ENCODE peak calls at places on chromosomes 1 and 21, in five cellular contexts. One of them, this sample, is unnamed.

GRCh38 chr1:205998457-205999241 is 4.5 kb downstream of the RAB7B start:
- DNase-seq in lung: no peak
- DNase-seq in SJSA1: no peak
- DNase-seq in heart right ventricle: no peak
- DNase-seq in NCI-H510A treated with DMSO at 0.1 percent for 48 hours: no peak
- DNase-seq in this sample: no peak

GRCh38 chr1:56457767-56458375 is 121.5 kb downstream of the PLPP3 start:
- DNase-seq in NCI-H510A treated with DMSO at 0.1 percent for 48 hours: no peak
- DNase-seq in SJSA1: no peak
- DNase-seq in heart right ventricle: no peak
- DNase-seq in lung: no peak
- DNase-seq in this sample: no peak

GRCh38 chr1:9700340-9700739 is 48.8 kb downstream of the PIK3CD start:
- DNase-seq in lung: no peak
- DNase-seq in NCI-H510A treated with DMSO at 0.1 percent for 48 hours: no peak
- DNase-seq in SJSA1: peak; percentile 67
- DNase-seq in heart right ventricle: no peak
- DNase-seq in this sample: peak; percentile 56

GRCh38 chr1:47951026-47951425 is 46.2 kb downstream of the TRABD2B start:
- DNase-seq in lung: no peak
- DNase-seq in SJSA1: no peak
- DNase-seq in heart right ventricle: no peak
- DNase-seq in NCI-H510A treated with DMSO at 0.1 percent for 48 hours: no peak
- DNase-seq in this sample: no peak

GRCh38 chr1:169460193-169460833 is 25.4 kb downstream of the SLC19A2 start:
- DNase-seq in heart right ventricle: no peak
- DNase-seq in lung: no peak
- DNase-seq in SJSA1: no peak
- DNase-seq in NCI-H510A treated with DMSO at 0.1 percent for 48 hours: no peak
- DNase-seq in this sample: no peak

GRCh38 chr1:35692310-35692709 is 26.4 kb downstream of the C1orf216 start:
- DNase-seq in SJSA1: no peak
- DNase-seq in NCI-H510A treated with DMSO at 0.1 percent for 48 hours: no peak
- DNase-seq in lung: no peak
- DNase-seq in heart right ventricle: no peak
- DNase-seq in this sample: no peak

GRCh38 chr1:228305721-228306152 is 97.9 kb downstream of the OBSCN start:
- DNase-seq in SJSA1: no peak
- DNase-seq in heart right ventricle: no peak
- DNase-seq in NCI-H510A treated with DMSO at 0.1 percent for 48 hours: no peak
- DNase-seq in lung: no peak
- DNase-seq in this sample: no peak

GRCh38 chr1:4615138-4615470 is 39.3 kb upstream of the AJAP1 start:
- DNase-seq in NCI-H510A treated with DMSO at 0.1 percent for 48 hours: no peak
- DNase-seq in SJSA1: no peak
- DNase-seq in heart right ventricle: no peak
- DNase-seq in lung: no peak
- DNase-seq in this sample: no peak

GRCh38 chr1:245301162-245301580 is 146.4 kb downstream of the KIF26B start:
- DNase-seq in heart right ventricle: peak; percentile 41
- DNase-seq in SJSA1: no peak
- DNase-seq in lung: no peak
- DNase-seq in NCI-H510A treated with DMSO at 0.1 percent for 48 hours: no peak
- DNase-seq in this sample: no peak

GRCh38 chr1:206455681-206456344 is 14.5 kb upstream of the IKBKE start:
- DNase-seq in NCI-H510A treated with DMSO at 0.1 percent for 48 hours: peak; percentile 76
- DNase-seq in SJSA1: no peak
- DNase-seq in heart right ventricle: no peak
- DNase-seq in lung: no peak
- DNase-seq in this sample: no peak

GRCh38 chr1:39317910-39318633 is 113.6 kb downstream of the MACF1 start:
- DNase-seq in heart right ventricle: peak; percentile 30
- DNase-seq in SJSA1: no peak
- DNase-seq in lung: no peak
- DNase-seq in NCI-H510A treated with DMSO at 0.1 percent for 48 hours: no peak
- DNase-seq in this sample: no peak

GRCh38 chr1:84510668-84511067 is 4.3 kb upstream of the GNG5 start:
- DNase-seq in NCI-H510A treated with DMSO at 0.1 percent for 48 hours: no peak
- DNase-seq in SJSA1: peak; percentile 53
- DNase-seq in lung: no peak
- DNase-seq in heart right ventricle: no peak
- DNase-seq in this sample: no peak

GRCh38 chr1:55531644-55532043 is 316.5 kb upstream of the USP24 start:
- DNase-seq in SJSA1: no peak
- DNase-seq in lung: no peak
- DNase-seq in heart right ventricle: no peak
- DNase-seq in NCI-H510A treated with DMSO at 0.1 percent for 48 hours: no peak
- DNase-seq in this sample: no peak

GRCh38 chr1:184112176-184112948 is 60.8 kb downstream of the TSEN15 start:
- DNase-seq in NCI-H510A treated with DMSO at 0.1 percent for 48 hours: no peak
- DNase-seq in heart right ventricle: no peak
- DNase-seq in lung: no peak
- DNase-seq in SJSA1: no peak
- DNase-seq in this sample: peak; percentile 75

GRCh38 chr1:211701733-211702132 is 26.3 kb upstream of the NEK2 start:
- DNase-seq in SJSA1: no peak
- DNase-seq in lung: no peak
- DNase-seq in NCI-H510A treated with DMSO at 0.1 percent for 48 hours: no peak
- DNase-seq in heart right ventricle: no peak
- DNase-seq in this sample: no peak

GRCh38 chr1:218565333-218565732 is 220.2 kb downstream of the TGFB2 start:
- DNase-seq in heart right ventricle: no peak
- DNase-seq in SJSA1: no peak
- DNase-seq in lung: no peak
- DNase-seq in NCI-H510A treated with DMSO at 0.1 percent for 48 hours: no peak
- DNase-seq in this sample: no peak

GRCh38 chr1:247331526-247332214 is at the start of gene ZNF496:
- DNase-seq in NCI-H510A treated with DMSO at 0.1 percent for 48 hours: peak; percentile 47
- DNase-seq in lung: peak; percentile 79
- DNase-seq in heart right ventricle: peak; percentile 86
- DNase-seq in SJSA1: peak; percentile 81
- DNase-seq in this sample: peak; percentile 93

GRCh38 chr1:112516141-112516540 is 7.4 kb downstream of the WNT2B start:
- DNase-seq in heart right ventricle: no peak
- DNase-seq in NCI-H510A treated with DMSO at 0.1 percent for 48 hours: no peak
- DNase-seq in SJSA1: no peak
- DNase-seq in lung: no peak
- DNase-seq in this sample: no peak

GRCh38 chr1:150498342-150498741 is 9.6 kb upstream of the ECM1 start:
- DNase-seq in lung: no peak
- DNase-seq in NCI-H510A treated with DMSO at 0.1 percent for 48 hours: no peak
- DNase-seq in heart right ventricle: no peak
- DNase-seq in SJSA1: no peak
- DNase-seq in this sample: no peak

GRCh38 chr1:209246660-209247059 is 336.9 kb upstream of the CAMK1G start:
- DNase-seq in NCI-H510A treated with DMSO at 0.1 percent for 48 hours: no peak
- DNase-seq in SJSA1: no peak
- DNase-seq in lung: no peak
- DNase-seq in heart right ventricle: no peak
- DNase-seq in this sample: no peak

GRCh38 chr21:42641311-42642218 is 11.9 kb upstream of the PDE9A start:
- DNase-seq in NCI-H510A treated with DMSO at 0.1 percent for 48 hours: no peak
- DNase-seq in SJSA1: no peak
- DNase-seq in heart right ventricle: no peak
- DNase-seq in lung: no peak
- DNase-seq in this sample: no peak

GRCh38 chr1:184974086-184974836 is at the start of gene NIBAN1:
- DNase-seq in NCI-H510A treated with DMSO at 0.1 percent for 48 hours: peak; percentile 36
- DNase-seq in heart right ventricle: peak; percentile 76
- DNase-seq in lung: peak; percentile 71
- DNase-seq in SJSA1: peak; percentile 70
- DNase-seq in this sample: peak; percentile 68

GRCh38 chr1:145747398-145748247 is 28.3 kb downstream of the CD160 start:
- DNase-seq in heart right ventricle: no peak
- DNase-seq in lung: no peak
- DNase-seq in SJSA1: no peak
- DNase-seq in NCI-H510A treated with DMSO at 0.1 percent for 48 hours: no peak
- DNase-seq in this sample: no peak

GRCh38 chr1:160376525-160377131 is 9.8 kb downstream of the NHLH1 start:
- DNase-seq in heart right ventricle: peak; percentile 42
- DNase-seq in NCI-H510A treated with DMSO at 0.1 percent for 48 hours: peak; percentile 76
- DNase-seq in lung: no peak
- DNase-seq in SJSA1: peak; percentile 60
- DNase-seq in this sample: peak; percentile 20

GRCh38 chr21:45322231-45322959 is 34.7 kb upstream of the POFUT2 start:
- DNase-seq in NCI-H510A treated with DMSO at 0.1 percent for 48 hours: no peak
- DNase-seq in SJSA1: no peak
- DNase-seq in lung: no peak
- DNase-seq in heart right ventricle: no peak
- DNase-seq in this sample: no peak

GRCh38 chr1:68975534-68975933 is 478.7 kb upstream of the DEPDC1 start:
- DNase-seq in NCI-H510A treated with DMSO at 0.1 percent for 48 hours: peak; percentile 37
- DNase-seq in SJSA1: no peak
- DNase-seq in heart right ventricle: no peak
- DNase-seq in lung: no peak
- DNase-seq in this sample: peak; percentile 37

GRCh38 chr1:25743164-25744139 is 56.5 kb upstream of the SELENON start:
- DNase-seq in NCI-H510A treated with DMSO at 0.1 percent for 48 hours: no peak
- DNase-seq in heart right ventricle: peak; percentile 93
- DNase-seq in lung: peak; percentile 67
- DNase-seq in SJSA1: no peak
- DNase-seq in this sample: no peak

GRCh38 chr1:199010492-199010891 is 371.7 kb downstream of the PTPRC start:
- DNase-seq in heart right ventricle: no peak
- DNase-seq in SJSA1: no peak
- DNase-seq in NCI-H510A treated with DMSO at 0.1 percent for 48 hours: no peak
- DNase-seq in lung: no peak
- DNase-seq in this sample: no peak

GRCh38 chr1:169650551-169650950 is 20.6 kb upstream of the SELP start:
- DNase-seq in heart right ventricle: no peak
- DNase-seq in lung: no peak
- DNase-seq in NCI-H510A treated with DMSO at 0.1 percent for 48 hours: no peak
- DNase-seq in SJSA1: no peak
- DNase-seq in this sample: no peak

GRCh38 chr21:27743971-27744564 is 777.2 kb upstream of the ADAMTS5 start:
- DNase-seq in heart right ventricle: no peak
- DNase-seq in SJSA1: no peak
- DNase-seq in lung: no peak
- DNase-seq in NCI-H510A treated with DMSO at 0.1 percent for 48 hours: no peak
- DNase-seq in this sample: no peak

GRCh38 chr1:37471345-37472231 is 2.8 kb upstream of the ZC3H12A start:
- DNase-seq in lung: peak; percentile 65
- DNase-seq in NCI-H510A treated with DMSO at 0.1 percent for 48 hours: peak; percentile 98
- DNase-seq in heart right ventricle: peak; percentile 72
- DNase-seq in SJSA1: peak; percentile 87
- DNase-seq in this sample: peak; percentile 77

GRCh38 chr1:241229216-241229615 is 127.8 kb downstream of the RGS7 start:
- DNase-seq in heart right ventricle: no peak
- DNase-seq in NCI-H510A treated with DMSO at 0.1 percent for 48 hours: no peak
- DNase-seq in SJSA1: no peak
- DNase-seq in lung: no peak
- DNase-seq in this sample: no peak

GRCh38 chr1:55197106-55197505 is 18.1 kb downstream of the USP24 start:
- DNase-seq in lung: no peak
- DNase-seq in SJSA1: no peak
- DNase-seq in heart right ventricle: no peak
- DNase-seq in NCI-H510A treated with DMSO at 0.1 percent for 48 hours: no peak
- DNase-seq in this sample: no peak

GRCh38 chr1:119988316-119989067 is 81.0 kb downstream of the NOTCH2 start:
- DNase-seq in SJSA1: no peak
- DNase-seq in lung: no peak
- DNase-seq in NCI-H510A treated with DMSO at 0.1 percent for 48 hours: no peak
- DNase-seq in heart right ventricle: no peak
- DNase-seq in this sample: no peak

GRCh38 chr1:110785612-110786011 is 87.3 kb upstream of the CD53 start:
- DNase-seq in NCI-H510A treated with DMSO at 0.1 percent for 48 hours: no peak
- DNase-seq in SJSA1: no peak
- DNase-seq in heart right ventricle: no peak
- DNase-seq in lung: no peak
- DNase-seq in this sample: no peak

GRCh38 chr1:182392045-182393028 is 747 bp upstream of the GLUL start:
- DNase-seq in NCI-H510A treated with DMSO at 0.1 percent for 48 hours: no peak
- DNase-seq in heart right ventricle: peak; percentile 71
- DNase-seq in lung: peak; percentile 47
- DNase-seq in SJSA1: peak; percentile 65
- DNase-seq in this sample: no peak

GRCh38 chr1:7539772-7540175 is 231.3 kb upstream of the VAMP3 start:
- DNase-seq in lung: peak; percentile 62
- DNase-seq in SJSA1: no peak
- DNase-seq in NCI-H510A treated with DMSO at 0.1 percent for 48 hours: peak; percentile 84
- DNase-seq in heart right ventricle: no peak
- DNase-seq in this sample: peak; percentile 44

GRCh38 chr1:115771094-115771846 is 2.8 kb upstream of the CASQ2 start:
- DNase-seq in SJSA1: no peak
- DNase-seq in lung: no peak
- DNase-seq in heart right ventricle: no peak
- DNase-seq in NCI-H510A treated with DMSO at 0.1 percent for 48 hours: peak; percentile 70
- DNase-seq in this sample: no peak

This sample was measured in PC-9.